ENCODE peak calls at places on chromosome 16, in five cellular contexts. J, Q, T, A and B are unnamed samples.

GRCh38 chr16:67664871-67665270 is 1.7 kb downstream of the ENKD1 start:
- DNase-seq in Q (no peak), A (no peak), J (no peak), T (no peak), B (no peak)

GRCh38 chr16:80197790-80198201 is 343.0 kb upstream of the DYNLRB2 start:
- DNase-seq in T (peak), A (no peak), Q (peak), J (no peak), B (peak)

GRCh38 chr16:70573451-70574121 is 50.0 kb downstream of the SF3B3 start:
- DNase-seq in Q (peak), J (no peak), A (no peak), T (peak), B (peak)

GRCh38 chr16:70768205-70768580 is 32.8 kb downstream of the VAC14 start:
- DNase-seq in J (no peak), Q (no peak), A (no peak), T (no peak), B (no peak)

GRCh38 chr16:73020409-73020884 is 27.5 kb downstream of the ZFHX3 start:
- DNase-seq in Q (peak), J (no peak), T (peak), A (no peak), B (no peak)

GRCh38 chr16:28218109-28218508 is 6.3 kb upstream of the XPO6 start:
- DNase-seq in Q (no peak), J (peak), T (peak), A (peak), B (peak)

GRCh38 chr16:51374346-51374745 is 223.3 kb upstream of the SALL1 start:
- DNase-seq in J (no peak), T (peak), Q (peak), A (no peak), B (no peak)

GRCh38 chr16:68079616-68080344 is 5.4 kb upstream of the NFATC3 start:
- DNase-seq in T (no peak), Q (no peak), J (peak), A (no peak), B (no peak)

GRCh38 chr16:72324578-72324977 is 152.6 kb upstream of the PMFBP1 start:
- DNase-seq in A (no peak), Q (no peak), J (no peak), T (no peak), B (no peak)

GRCh38 chr16:51994597-51994996 is 552.3 kb downstream of the TOX3 start:
- DNase-seq in J (no peak), A (no peak), T (peak), Q (no peak), B (peak)

GRCh38 chr16:85520853-85521736 is 92.0 kb upstream of the GSE1 start:
- DNase-seq in Q (no peak), T (no peak), A (no peak), J (no peak), B (peak)

GRCh38 chr16:31409433-31409832 is 16.3 kb downstream of the ITGAD start:
- DNase-seq in T (peak), Q (peak), A (no peak), J (no peak), B (peak)

GRCh38 chr16:83955218-83956130 is 2.4 kb downstream of the OSGIN1 start:
- DNase-seq in Q (peak), T (no peak), J (no peak), A (no peak), B (no peak)

GRCh38 chr16:84795338-84796053 is 24.3 kb upstream of the CRISPLD2 start:
- DNase-seq in J (no peak), Q (peak), T (peak), A (no peak), B (peak)

GRCh38 chr16:67884684-67885083 is at the start of gene NRN1L:
- DNase-seq in J (no peak), Q (peak), A (no peak), T (peak), B (peak)

GRCh38 chr16:88690341-88691128 is 4.2 kb upstream of the SNAI3 start:
- DNase-seq in A (no peak), Q (no peak), J (no peak), T (no peak), B (no peak)

GRCh38 chr16:87050142-87050541 is 267.1 kb downstream of the C16orf95 start:
- DNase-seq in A (no peak), J (no peak), T (no peak), Q (no peak), B (no peak)

GRCh38 chr16:1580256-1580655 is 31.6 kb downstream of the IFT140 start:
- DNase-seq in T (no peak), A (no peak), J (no peak), Q (no peak), B (no peak)

GRCh38 chr16:8469102-8469778 is 121.1 kb downstream of the TMEM114 start:
- DNase-seq in J (no peak), A (no peak), T (no peak), Q (no peak), B (no peak)